ENCODE peak calls at places on chromosomes 12 and 14, in five cellular contexts. D is nephron progenitor cell, M is GM20000, O is GM04504, Y is NCI-H1092. N is an unnamed sample.

GRCh38 chr12:110317921-110318320 is 36.9 kb downstream of the ATP2A2 start:
- DNase-seq in D (no peak), O (no peak), M (no peak), Y (no peak), N (no peak)

GRCh38 chr12:96516472-96517417 is 27.4 kb downstream of the CFAP54 start:
- DNase-seq in O (no peak), D (peak), Y (peak), M (peak), N (no peak)

GRCh38 chr14:71230897-71231296 is 323.6 kb downstream of the PCNX1 start:
- DNase-seq in D (no peak), M (no peak), O (no peak), Y (no peak), N (no peak)

GRCh38 chr12:107951024-107951423 is 176.5 kb downstream of the ASCL4 start:
- DNase-seq in M (no peak), O (no peak), D (no peak), Y (no peak), N (no peak)

GRCh38 chr12:123057505-123058265 is 77.2 kb downstream of the ARL6IP4 start:
- DNase-seq in D (no peak), M (no peak), Y (peak), O (no peak), N (no peak)

GRCh38 chr14:24880689-24881088 is 169.3 kb downstream of the STXBP6 start:
- DNase-seq in O (no peak), M (no peak), Y (no peak), D (no peak), N (no peak)

GRCh38 chr12:93592641-93593396 is 20.3 kb downstream of the SOCS2 start:
- DNase-seq in Y (no peak), O (no peak), M (no peak), D (no peak), N (no peak)

GRCh38 chr12:42802688-42803279 is 213.2 kb upstream of the PRICKLE1 start:
- DNase-seq in O (no peak), M (no peak), D (no peak), Y (no peak), N (no peak)

GRCh38 chr14:40447032-40447431 is 1014.8 kb upstream of the FBXO33 start:
- DNase-seq in Y (no peak), M (no peak), O (no peak), D (peak), N (no peak)

GRCh38 chr14:100850841-100851585 is 25.1 kb downstream of the MEG3 start:
- DNase-seq in D (peak), M (peak), Y (peak), O (no peak), N (no peak)

GRCh38 chr12:94148841-94149780 is 734 bp downstream of the PLXNC1 start:
- DNase-seq in Y (peak), M (peak), O (no peak), D (peak), N (peak)

GRCh38 chr14:99148131-99148530 is 123.9 kb downstream of the BCL11B start:
- DNase-seq in M (no peak), Y (no peak), D (no peak), O (no peak), N (no peak)

GRCh38 chr14:102508774-102509743 is 517 bp downstream of the ANKRD9 start:
- DNase-seq in D (peak), Y (no peak), O (peak), M (peak), N (no peak)

GRCh38 chr12:68319988-68320623 is 12.1 kb downstream of the MDM1 start:
- DNase-seq in O (peak), Y (no peak), D (no peak), M (no peak), N (no peak)

GRCh38 chr14:101478096-101478495 is 83.2 kb upstream of the DIO3 start:
- DNase-seq in M (no peak), Y (no peak), O (no peak), D (no peak), N (no peak)

GRCh38 chr14:22002860-22003284 is 329.3 kb upstream of the OR4E1 start:
- DNase-seq in Y (no peak), M (no peak), O (no peak), D (peak), N (no peak)